ENCODE peak calls at places on chromosomes 2 and 18, in five cellular contexts. One of them, this sample, is unnamed.

GRCh38 chr2:121722479-121722878 is 14.2 kb downstream of the NIFK start:
- ATAC-seq in gastrocnemius medialis: peak; percentile 96
- ATAC-seq in gastroesophageal sphincter: peak; percentile 37
- ATAC-seq in T-helper 17 cell: no peak
- ATAC-seq in left cardiac atrium: no peak
- ATAC-seq in this sample: peak; percentile 77

GRCh38 chr2:28340312-28341202 is 52.1 kb upstream of the FOSL2 start:
- ATAC-seq in gastrocnemius medialis: no peak
- ATAC-seq in gastroesophageal sphincter: no peak
- ATAC-seq in T-helper 17 cell: no peak
- ATAC-seq in left cardiac atrium: no peak
- ATAC-seq in this sample: no peak

GRCh38 chr18:22286576-22286975 is 117.2 kb downstream of the GATA6 start:
- ATAC-seq in gastrocnemius medialis: no peak
- ATAC-seq in gastroesophageal sphincter: peak; percentile 47
- ATAC-seq in T-helper 17 cell: no peak
- ATAC-seq in left cardiac atrium: peak; percentile 77
- ATAC-seq in this sample: peak; percentile 94

GRCh38 chr2:111161971-111162370 is 41.3 kb downstream of the BCL2L11 start:
- ATAC-seq in gastrocnemius medialis: peak; percentile 90
- ATAC-seq in gastroesophageal sphincter: peak; percentile 79
- ATAC-seq in T-helper 17 cell: no peak
- ATAC-seq in left cardiac atrium: peak; percentile 84
- ATAC-seq in this sample: no peak

GRCh38 chr18:55031979-55032378 is 72.7 kb upstream of the CCDC68 start:
- ATAC-seq in gastrocnemius medialis: no peak
- ATAC-seq in gastroesophageal sphincter: no peak
- ATAC-seq in T-helper 17 cell: no peak
- ATAC-seq in left cardiac atrium: no peak
- ATAC-seq in this sample: no peak

GRCh38 chr2:223054193-223054781 is 2.3 kb downstream of the KCNE4 start:
- ATAC-seq in gastrocnemius medialis: peak; percentile 66
- ATAC-seq in gastroesophageal sphincter: peak; percentile 79
- ATAC-seq in T-helper 17 cell: no peak
- ATAC-seq in left cardiac atrium: peak; percentile 62
- ATAC-seq in this sample: no peak

GRCh38 chr18:30613467-30613801 is 429.1 kb downstream of the DSC3 start:
- ATAC-seq in gastrocnemius medialis: no peak
- ATAC-seq in gastroesophageal sphincter: no peak
- ATAC-seq in T-helper 17 cell: no peak
- ATAC-seq in left cardiac atrium: no peak
- ATAC-seq in this sample: no peak

GRCh38 chr2:188207554-188207953 is 84.1 kb upstream of the GULP1 start:
- ATAC-seq in gastrocnemius medialis: no peak
- ATAC-seq in gastroesophageal sphincter: no peak
- ATAC-seq in T-helper 17 cell: no peak
- ATAC-seq in left cardiac atrium: no peak
- ATAC-seq in this sample: no peak

GRCh38 chr18:3607309-3608098 is 157.5 kb downstream of the TGIF1 start:
- ATAC-seq in gastrocnemius medialis: no peak
- ATAC-seq in gastroesophageal sphincter: no peak
- ATAC-seq in T-helper 17 cell: no peak
- ATAC-seq in left cardiac atrium: no peak
- ATAC-seq in this sample: no peak

GRCh38 chr2:142877265-142877756 is at the start of gene KYNU:
- ATAC-seq in gastrocnemius medialis: no peak
- ATAC-seq in gastroesophageal sphincter: no peak
- ATAC-seq in T-helper 17 cell: peak; percentile 37
- ATAC-seq in left cardiac atrium: no peak
- ATAC-seq in this sample: peak; percentile 62

GRCh38 chr2:237739101-237739500 is 59.5 kb upstream of the RBM44 start:
- ATAC-seq in gastrocnemius medialis: peak; percentile 95
- ATAC-seq in gastroesophageal sphincter: peak; percentile 88
- ATAC-seq in T-helper 17 cell: no peak
- ATAC-seq in left cardiac atrium: peak; percentile 96
- ATAC-seq in this sample: no peak

GRCh38 chr2:97812916-97813315 is 99.5 kb downstream of the ZAP70 start:
- ATAC-seq in gastrocnemius medialis: no peak
- ATAC-seq in gastroesophageal sphincter: no peak
- ATAC-seq in T-helper 17 cell: no peak
- ATAC-seq in left cardiac atrium: no peak
- ATAC-seq in this sample: no peak

GRCh38 chr2:227180770-227181169 is 16.3 kb downstream of the COL4A3 start:
- ATAC-seq in gastrocnemius medialis: no peak
- ATAC-seq in gastroesophageal sphincter: no peak
- ATAC-seq in T-helper 17 cell: no peak
- ATAC-seq in left cardiac atrium: no peak
- ATAC-seq in this sample: no peak

GRCh38 chr18:54871231-54871630 is 43.0 kb downstream of the RAB27B start:
- ATAC-seq in gastrocnemius medialis: no peak
- ATAC-seq in gastroesophageal sphincter: no peak
- ATAC-seq in T-helper 17 cell: no peak
- ATAC-seq in left cardiac atrium: no peak
- ATAC-seq in this sample: no peak

GRCh38 chr2:125837108-125837507 is 818.9 kb upstream of the GYPC start:
- ATAC-seq in gastrocnemius medialis: no peak
- ATAC-seq in gastroesophageal sphincter: no peak
- ATAC-seq in T-helper 17 cell: no peak
- ATAC-seq in left cardiac atrium: no peak
- ATAC-seq in this sample: no peak

GRCh38 chr2:190987938-190988337 is 26.0 kb downstream of the STAT1 start:
- ATAC-seq in gastrocnemius medialis: no peak
- ATAC-seq in gastroesophageal sphincter: no peak
- ATAC-seq in T-helper 17 cell: no peak
- ATAC-seq in left cardiac atrium: no peak
- ATAC-seq in this sample: no peak

GRCh38 chr2:46943881-46944798 is 28.5 kb upstream of the MCFD2 start:
- ATAC-seq in gastrocnemius medialis: no peak
- ATAC-seq in gastroesophageal sphincter: no peak
- ATAC-seq in T-helper 17 cell: peak; percentile 75
- ATAC-seq in left cardiac atrium: no peak
- ATAC-seq in this sample: no peak

GRCh38 chr2:83113953-83114352 is 1345.1 kb downstream of the SUCLG1 start:
- ATAC-seq in gastrocnemius medialis: no peak
- ATAC-seq in gastroesophageal sphincter: no peak
- ATAC-seq in T-helper 17 cell: no peak
- ATAC-seq in left cardiac atrium: no peak
- ATAC-seq in this sample: no peak

GRCh38 chr2:227630322-227630721 is 13.0 kb downstream of the SCYGR4 start:
- ATAC-seq in gastrocnemius medialis: no peak
- ATAC-seq in gastroesophageal sphincter: no peak
- ATAC-seq in T-helper 17 cell: no peak
- ATAC-seq in left cardiac atrium: no peak
- ATAC-seq in this sample: no peak

GRCh38 chr18:8525692-8526091 is 83.5 kb upstream of the RAB12 start:
- ATAC-seq in gastrocnemius medialis: peak; percentile 16
- ATAC-seq in gastroesophageal sphincter: no peak
- ATAC-seq in T-helper 17 cell: no peak
- ATAC-seq in left cardiac atrium: no peak
- ATAC-seq in this sample: peak; percentile 15

GRCh38 chr18:21330122-21330701 is 88.2 kb downstream of the GREB1L start:
- ATAC-seq in gastrocnemius medialis: peak; percentile 78
- ATAC-seq in gastroesophageal sphincter: no peak
- ATAC-seq in T-helper 17 cell: no peak
- ATAC-seq in left cardiac atrium: peak; percentile 91
- ATAC-seq in this sample: no peak

GRCh38 chr18:29496276-29496675 is 1319.3 kb upstream of the CDH2 start:
- ATAC-seq in gastrocnemius medialis: no peak
- ATAC-seq in gastroesophageal sphincter: no peak
- ATAC-seq in T-helper 17 cell: no peak
- ATAC-seq in left cardiac atrium: no peak
- ATAC-seq in this sample: no peak

GRCh38 chr2:168529900-168530561 is 74.0 kb downstream of the CERS6 start:
- ATAC-seq in gastrocnemius medialis: no peak
- ATAC-seq in gastroesophageal sphincter: no peak
- ATAC-seq in T-helper 17 cell: no peak
- ATAC-seq in left cardiac atrium: peak; percentile 23
- ATAC-seq in this sample: no peak

GRCh38 chr2:202858601-202859000 is 13.0 kb downstream of the ICA1L start:
- ATAC-seq in gastrocnemius medialis: no peak
- ATAC-seq in gastroesophageal sphincter: no peak
- ATAC-seq in T-helper 17 cell: no peak
- ATAC-seq in left cardiac atrium: no peak
- ATAC-seq in this sample: peak; percentile 67

GRCh38 chr2:71045841-71046495 is 22.5 kb upstream of the NAGK start:
- ATAC-seq in gastrocnemius medialis: no peak
- ATAC-seq in gastroesophageal sphincter: no peak
- ATAC-seq in T-helper 17 cell: no peak
- ATAC-seq in left cardiac atrium: no peak
- ATAC-seq in this sample: no peak

GRCh38 chr2:233816334-233816733 is 38.0 kb downstream of the HJURP start:
- ATAC-seq in gastrocnemius medialis: no peak
- ATAC-seq in gastroesophageal sphincter: no peak
- ATAC-seq in T-helper 17 cell: no peak
- ATAC-seq in left cardiac atrium: no peak
- ATAC-seq in this sample: no peak

GRCh38 chr2:235654115-235654514 is 160.3 kb downstream of the AGAP1 start:
- ATAC-seq in gastrocnemius medialis: no peak
- ATAC-seq in gastroesophageal sphincter: no peak
- ATAC-seq in T-helper 17 cell: no peak
- ATAC-seq in left cardiac atrium: no peak
- ATAC-seq in this sample: no peak

GRCh38 chr2:100833330-100833729 is 13.4 kb downstream of the NPAS2 start:
- ATAC-seq in gastrocnemius medialis: no peak
- ATAC-seq in gastroesophageal sphincter: no peak
- ATAC-seq in T-helper 17 cell: no peak
- ATAC-seq in left cardiac atrium: peak; percentile 27
- ATAC-seq in this sample: no peak

GRCh38 chr18:55821219-55821618 is 233.2 kb upstream of the TCF4 start:
- ATAC-seq in gastrocnemius medialis: no peak
- ATAC-seq in gastroesophageal sphincter: no peak
- ATAC-seq in T-helper 17 cell: no peak
- ATAC-seq in left cardiac atrium: no peak
- ATAC-seq in this sample: no peak

GRCh38 chr2:38269421-38269820 is 107.7 kb downstream of the ATL2 start:
- ATAC-seq in gastrocnemius medialis: no peak
- ATAC-seq in gastroesophageal sphincter: no peak
- ATAC-seq in T-helper 17 cell: no peak
- ATAC-seq in left cardiac atrium: no peak
- ATAC-seq in this sample: no peak

GRCh38 chr18:6626457-6626856 is 103.1 kb upstream of the ARHGAP28 start:
- ATAC-seq in gastrocnemius medialis: no peak
- ATAC-seq in gastroesophageal sphincter: no peak
- ATAC-seq in T-helper 17 cell: no peak
- ATAC-seq in left cardiac atrium: no peak
- ATAC-seq in this sample: no peak

GRCh38 chr2:57890462-57890861 is 156.1 kb upstream of the VRK2 start:
- ATAC-seq in gastrocnemius medialis: no peak
- ATAC-seq in gastroesophageal sphincter: no peak
- ATAC-seq in T-helper 17 cell: no peak
- ATAC-seq in left cardiac atrium: no peak
- ATAC-seq in this sample: no peak

GRCh38 chr2:180728928-180729559 is 251.4 kb upstream of the UBE2E3 start:
- ATAC-seq in gastrocnemius medialis: no peak
- ATAC-seq in gastroesophageal sphincter: no peak
- ATAC-seq in T-helper 17 cell: no peak
- ATAC-seq in left cardiac atrium: no peak
- ATAC-seq in this sample: peak; percentile 85

GRCh38 chr2:86631846-86632485 is 8.3 kb upstream of the RNF103 start:
- ATAC-seq in gastrocnemius medialis: no peak
- ATAC-seq in gastroesophageal sphincter: no peak
- ATAC-seq in T-helper 17 cell: no peak
- ATAC-seq in left cardiac atrium: no peak
- ATAC-seq in this sample: peak; percentile 15